ENCODE peak calls at places on chromosomes 16 and 17, in nine cellular contexts. One of them, this sample, is unnamed.

GRCh38 chr16:1290860-1291575 is 18.4 kb upstream of the UBE2I start:
- DNase-seq in prostate gland: no peak
- DNase-seq in IMR-90: no peak
- DNase-seq in H1: no peak
- DNase-seq in ovary: no peak
- DNase-seq in testis: no peak
- DNase-seq in esophagus squamous epithelium: no peak
- DNase-seq in transverse colon: no peak
- DNase-seq in H54: no peak
- DNase-seq in this sample: no peak

GRCh38 chr16:29927523-29927905 is 1.5 kb upstream of the KCTD13 start:
- DNase-seq in H54: no peak
- DNase-seq in ovary: no peak
- DNase-seq in transverse colon: no peak
- DNase-seq in esophagus squamous epithelium: no peak
- DNase-seq in H1: no peak
- DNase-seq in testis: no peak
- DNase-seq in IMR-90: no peak
- DNase-seq in prostate gland: no peak
- DNase-seq in this sample: no peak

GRCh38 chr17:58329035-58329807 is 626 bp upstream of the TSPOAP1 start:
- DNase-seq in prostate gland: no peak
- DNase-seq in ovary: no peak
- DNase-seq in IMR-90: no peak
- DNase-seq in H54: no peak
- DNase-seq in H1: peak; percentile 69
- DNase-seq in transverse colon: peak; percentile 53
- DNase-seq in testis: no peak
- DNase-seq in esophagus squamous epithelium: no peak
- DNase-seq in this sample: no peak

GRCh38 chr17:27853121-27853520 is 40.0 kb downstream of the LYRM9 start:
- DNase-seq in IMR-90: no peak
- DNase-seq in prostate gland: no peak
- DNase-seq in esophagus squamous epithelium: no peak
- DNase-seq in testis: no peak
- DNase-seq in transverse colon: no peak
- DNase-seq in H1: no peak
- DNase-seq in H54: no peak
- DNase-seq in ovary: no peak
- DNase-seq in this sample: no peak

GRCh38 chr16:20704281-20704680 is 6.8 kb upstream of the ACSM1 start:
- DNase-seq in esophagus squamous epithelium: no peak
- DNase-seq in IMR-90: no peak
- DNase-seq in H54: no peak
- DNase-seq in prostate gland: peak; percentile 46
- DNase-seq in H1: no peak
- DNase-seq in transverse colon: no peak
- DNase-seq in ovary: no peak
- DNase-seq in testis: no peak
- DNase-seq in this sample: no peak

GRCh38 chr17:82956726-82957468 is 117.1 kb upstream of the ZNF750 start:
- DNase-seq in transverse colon: no peak
- DNase-seq in esophagus squamous epithelium: no peak
- DNase-seq in ovary: no peak
- DNase-seq in testis: peak; percentile 12
- DNase-seq in H54: no peak
- DNase-seq in IMR-90: no peak
- DNase-seq in H1: no peak
- DNase-seq in prostate gland: no peak
- DNase-seq in this sample: no peak

GRCh38 chr16:48272837-48273421 is 25.6 kb upstream of the ABCC11 start:
- DNase-seq in ovary: peak; percentile 17
- DNase-seq in H1: no peak
- DNase-seq in transverse colon: no peak
- DNase-seq in esophagus squamous epithelium: no peak
- DNase-seq in testis: no peak
- DNase-seq in H54: no peak
- DNase-seq in prostate gland: no peak
- DNase-seq in IMR-90: no peak
- DNase-seq in this sample: no peak

GRCh38 chr16:8751481-8752311 is 45.7 kb downstream of the TMEM186 start:
- DNase-seq in transverse colon: no peak
- DNase-seq in IMR-90: peak; percentile 78
- DNase-seq in esophagus squamous epithelium: no peak
- DNase-seq in testis: no peak
- DNase-seq in ovary: no peak
- DNase-seq in H1: no peak
- DNase-seq in H54: peak; percentile 52
- DNase-seq in prostate gland: no peak
- DNase-seq in this sample: no peak

GRCh38 chr16:56743840-56744239 is 13.9 kb downstream of the NUP93 start:
- DNase-seq in prostate gland: no peak
- DNase-seq in ovary: no peak
- DNase-seq in H1: no peak
- DNase-seq in transverse colon: no peak
- DNase-seq in testis: peak; percentile 27
- DNase-seq in IMR-90: peak; percentile 49
- DNase-seq in H54: no peak
- DNase-seq in esophagus squamous epithelium: no peak
- DNase-seq in this sample: peak; percentile 33

GRCh38 chr17:75634754-75635609 is 1.7 kb downstream of the SMIM5 start:
- DNase-seq in prostate gland: no peak
- DNase-seq in H54: no peak
- DNase-seq in ovary: no peak
- DNase-seq in IMR-90: no peak
- DNase-seq in esophagus squamous epithelium: no peak
- DNase-seq in transverse colon: no peak
- DNase-seq in H1: peak; percentile 43
- DNase-seq in testis: no peak
- DNase-seq in this sample: peak; percentile 13

GRCh38 chr17:13665872-13666635 is 64.3 kb upstream of the HS3ST3A1 start:
- DNase-seq in prostate gland: no peak
- DNase-seq in testis: no peak
- DNase-seq in IMR-90: no peak
- DNase-seq in transverse colon: no peak
- DNase-seq in H1: no peak
- DNase-seq in esophagus squamous epithelium: no peak
- DNase-seq in H54: no peak
- DNase-seq in ovary: no peak
- DNase-seq in this sample: no peak

GRCh38 chr16:49800876-49801275 is 55.0 kb downstream of the ZNF423 start:
- DNase-seq in esophagus squamous epithelium: no peak
- DNase-seq in prostate gland: no peak
- DNase-seq in ovary: no peak
- DNase-seq in H54: no peak
- DNase-seq in H1: no peak
- DNase-seq in IMR-90: no peak
- DNase-seq in testis: no peak
- DNase-seq in transverse colon: no peak
- DNase-seq in this sample: no peak

GRCh38 chr16:28042856-28043255 is 20.7 kb downstream of the GSG1L start:
- DNase-seq in transverse colon: no peak
- DNase-seq in esophagus squamous epithelium: no peak
- DNase-seq in H54: no peak
- DNase-seq in H1: no peak
- DNase-seq in ovary: no peak
- DNase-seq in IMR-90: peak; percentile 27
- DNase-seq in prostate gland: no peak
- DNase-seq in testis: no peak
- DNase-seq in this sample: no peak

GRCh38 chr16:27698266-27698665 is 148.3 kb downstream of the KATNIP start:
- DNase-seq in transverse colon: no peak
- DNase-seq in H1: peak; percentile 95
- DNase-seq in H54: peak; percentile 23
- DNase-seq in prostate gland: no peak
- DNase-seq in testis: peak; percentile 57
- DNase-seq in ovary: no peak
- DNase-seq in esophagus squamous epithelium: no peak
- DNase-seq in IMR-90: no peak
- DNase-seq in this sample: no peak

DNA sequence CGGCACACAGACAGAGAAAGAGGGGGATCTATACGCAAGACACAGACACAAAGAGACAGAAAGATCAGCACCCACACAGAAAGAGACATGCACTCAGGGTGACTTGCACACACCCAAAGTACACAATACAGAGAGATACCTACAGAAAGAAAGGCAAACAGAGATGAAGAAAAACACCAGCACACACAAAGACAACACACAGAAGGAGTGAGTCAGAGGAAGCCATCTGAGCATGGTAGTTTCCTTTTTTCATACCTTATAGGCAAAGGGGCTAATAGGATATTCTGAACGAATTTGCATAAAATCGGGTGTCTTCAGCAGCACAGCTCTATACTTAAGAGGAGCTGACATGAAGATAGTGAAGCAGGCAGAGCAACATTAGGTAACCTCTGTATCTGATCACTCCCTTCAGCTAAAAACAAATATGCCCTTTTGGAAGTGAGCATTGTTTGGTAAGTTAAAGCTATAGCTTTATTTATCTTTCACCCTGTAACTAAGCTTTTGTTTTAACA is 198.6 kb downstream of the AATF start:
- DNase-seq in H1: no peak
- DNase-seq in transverse colon: no peak
- DNase-seq in esophagus squamous epithelium: no peak
- DNase-seq in H54: no peak
- DNase-seq in prostate gland: peak; percentile 6
- DNase-seq in testis: no peak
- DNase-seq in IMR-90: peak; percentile 33
- DNase-seq in ovary: no peak
- DNase-seq in this sample: no peak
- TF ChIP-seq POLR2A in H1: no peak
- TF ChIP-seq POLR2A in transverse colon: no peak
- TF ChIP-seq POLR2A in esophagus squamous epithelium: no peak
- TF ChIP-seq POLR2A in H54: no peak
- TF ChIP-seq POLR2A in prostate gland: no peak
- TF ChIP-seq POLR2A in testis: no peak
- TF ChIP-seq POLR2A in IMR-90: no peak
- TF ChIP-seq POLR2A in ovary: no peak
- TF ChIP-seq POLR2A in this sample: no peak

GRCh38 chr17:51153210-51154072 is at the start of gene NME1:
- DNase-seq in esophagus squamous epithelium: peak; percentile 89
- DNase-seq in H54: peak; percentile 90
- DNase-seq in prostate gland: peak; percentile 98
- DNase-seq in H1: peak; percentile 99
- DNase-seq in transverse colon: peak; percentile 96
- DNase-seq in testis: peak; percentile 98
- DNase-seq in ovary: peak; percentile 92
- DNase-seq in IMR-90: peak; percentile 100
- DNase-seq in this sample: peak; percentile 98
- TF ChIP-seq POLR2A in esophagus squamous epithelium: no peak
- TF ChIP-seq POLR2A in H54: peak; percentile 64
- TF ChIP-seq POLR2A in prostate gland: peak; percentile 20
- TF ChIP-seq POLR2A in H1: peak; percentile 84
- TF ChIP-seq POLR2A in transverse colon: peak; percentile 50
- TF ChIP-seq POLR2A in testis: no peak
- TF ChIP-seq POLR2A in ovary: peak; percentile 39
- TF ChIP-seq POLR2A in IMR-90: peak; percentile 79
- TF ChIP-seq POLR2A in this sample: peak; percentile 39

DNA sequence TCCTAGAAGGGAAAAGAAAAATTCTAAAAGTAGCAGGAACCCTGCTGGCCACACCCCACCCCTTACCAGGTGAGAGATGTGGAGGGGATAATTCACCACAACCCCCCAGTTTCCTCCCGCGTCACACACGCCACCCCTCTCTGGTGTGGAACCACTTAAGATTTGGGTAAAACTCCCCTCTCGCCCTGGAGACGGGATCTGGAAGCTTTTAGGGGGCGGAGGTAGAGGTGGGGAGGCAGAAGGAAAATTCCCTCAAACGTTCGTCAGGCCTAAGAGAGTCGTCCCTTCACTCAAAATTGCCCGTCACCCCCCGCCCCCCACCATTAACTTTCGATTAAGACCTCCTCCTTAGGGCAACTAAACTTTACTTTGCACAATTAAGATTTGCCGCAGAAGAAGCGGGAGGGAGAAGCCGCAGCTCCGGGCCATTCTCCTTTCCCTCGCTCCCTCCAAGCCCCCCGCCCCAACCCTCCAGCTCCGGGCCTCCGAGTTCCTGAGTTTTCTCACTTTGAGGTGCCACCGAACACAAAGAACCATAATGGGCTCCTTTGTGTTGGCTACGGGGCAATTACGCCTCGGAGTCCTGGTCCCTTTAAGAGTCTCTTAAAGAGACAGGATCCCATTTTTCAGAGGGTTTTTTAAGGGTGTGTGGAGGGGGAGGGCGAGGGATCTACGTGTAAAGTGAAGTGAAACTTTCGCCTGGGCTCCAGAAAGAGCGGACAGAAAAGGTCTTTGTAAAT is 1.0 kb upstream of the FZD2 start:
- DNase-seq in transverse colon: peak; percentile 47
- DNase-seq in H1: peak; percentile 83
- DNase-seq in H54: peak; percentile 49
- DNase-seq in IMR-90: peak; percentile 63
- DNase-seq in prostate gland: no peak
- DNase-seq in esophagus squamous epithelium: no peak
- DNase-seq in testis: peak; percentile 63
- DNase-seq in ovary: peak; percentile 31
- DNase-seq in this sample: peak; percentile 55
- TF ChIP-seq POLR2A in transverse colon: no peak
- TF ChIP-seq POLR2A in H1: no peak
- TF ChIP-seq POLR2A in H54: no peak
- TF ChIP-seq POLR2A in IMR-90: peak; percentile 5
- TF ChIP-seq POLR2A in prostate gland: no peak
- TF ChIP-seq POLR2A in esophagus squamous epithelium: no peak
- TF ChIP-seq POLR2A in testis: no peak
- TF ChIP-seq POLR2A in ovary: no peak
- TF ChIP-seq POLR2A in this sample: no peak

GRCh38 chr17:48441231-48441711 is 11.3 kb upstream of the SKAP1 start:
- DNase-seq in esophagus squamous epithelium: no peak
- DNase-seq in IMR-90: no peak
- DNase-seq in H54: no peak
- DNase-seq in transverse colon: no peak
- DNase-seq in testis: no peak
- DNase-seq in ovary: no peak
- DNase-seq in prostate gland: no peak
- DNase-seq in H1: no peak
- DNase-seq in this sample: no peak

GRCh38 chr17:48440660-48441059 is 10.6 kb upstream of the SKAP1 start:
- DNase-seq in H54: no peak
- DNase-seq in prostate gland: no peak
- DNase-seq in transverse colon: no peak
- DNase-seq in esophagus squamous epithelium: no peak
- DNase-seq in testis: no peak
- DNase-seq in H1: no peak
- DNase-seq in ovary: no peak
- DNase-seq in IMR-90: no peak
- DNase-seq in this sample: no peak

GRCh38 chr17:48439072-48439471 is 9.1 kb upstream of the SKAP1 start:
- DNase-seq in H54: no peak
- DNase-seq in H1: no peak
- DNase-seq in transverse colon: no peak
- DNase-seq in prostate gland: no peak
- DNase-seq in ovary: no peak
- DNase-seq in testis: no peak
- DNase-seq in IMR-90: no peak
- DNase-seq in esophagus squamous epithelium: no peak
- DNase-seq in this sample: no peak

GRCh38 chr17:48439473-48439872 is 9.5 kb upstream of the SKAP1 start:
- DNase-seq in H54: no peak
- DNase-seq in ovary: no peak
- DNase-seq in H1: no peak
- DNase-seq in IMR-90: no peak
- DNase-seq in prostate gland: no peak
- DNase-seq in transverse colon: no peak
- DNase-seq in testis: no peak
- DNase-seq in esophagus squamous epithelium: no peak
- DNase-seq in this sample: no peak

GRCh38 chr17:48439875-48440505 is 10.0 kb upstream of the SKAP1 start:
- DNase-seq in IMR-90: no peak
- DNase-seq in esophagus squamous epithelium: no peak
- DNase-seq in H54: no peak
- DNase-seq in H1: no peak
- DNase-seq in testis: no peak
- DNase-seq in prostate gland: no peak
- DNase-seq in transverse colon: no peak
- DNase-seq in ovary: no peak
- DNase-seq in this sample: no peak
- TF ChIP-seq POLR2A in IMR-90: no peak
- TF ChIP-seq POLR2A in esophagus squamous epithelium: no peak
- TF ChIP-seq POLR2A in H54: no peak
- TF ChIP-seq POLR2A in H1: no peak
- TF ChIP-seq POLR2A in testis: no peak
- TF ChIP-seq POLR2A in prostate gland: no peak
- TF ChIP-seq POLR2A in transverse colon: no peak
- TF ChIP-seq POLR2A in ovary: no peak
- TF ChIP-seq POLR2A in this sample: no peak